ENCODE peak calls at places on chromosomes 13 and 19, in nine cellular contexts. I is neural progenitor cell, J is fibroblast of mammary gland, M is endothelial cell, E is B cell, K is breast epithelium, Q is heart left ventricle, R is Calu3, L is spleen. N is an unnamed sample.

GRCh38 chr13:87674143-87674772 is 3.1 kb downstream of the SLITRK5 start:
- DNase-seq in I (peak), J (no peak), M (peak), E (no peak), K (no peak), Q (no peak), R (no peak), L (no peak), N (no peak)

GRCh38 chr19:56837892-56838679 is 2.4 kb downstream of the PEG3 start:
- DNase-seq in I (no peak), J (peak), M (no peak), E (no peak), K (peak), Q (peak), R (no peak), L (no peak), N (no peak)

GRCh38 chr19:49567722-49568454 is 12.5 kb downstream of the NOSIP start:
- DNase-seq in I (no peak), J (peak), M (no peak), E (no peak), K (no peak), Q (no peak), R (no peak), L (no peak), N (no peak)

GRCh38 chr13:48235100-48235813 is 2.3 kb downstream of the ITM2B start:
- DNase-seq in I (peak), J (no peak), M (peak), E (no peak), K (no peak), Q (no peak), R (peak), L (no peak), N (no peak)

GRCh38 chr19:46759817-46760333 is 13.6 kb upstream of the STRN4 start:
- DNase-seq in I (no peak), J (peak), M (no peak), E (no peak), K (no peak), Q (no peak), R (no peak), L (no peak), N (no peak)

GRCh38 chr13:48531416-48532145 is 1.3 kb downstream of the RCBTB2 start:
- DNase-seq in I (peak), J (no peak), M (no peak), E (no peak), K (no peak), Q (no peak), R (no peak), L (no peak), N (no peak)

GRCh38 chr19:3293560-3293959 is 69.1 kb downstream of the CELF5 start:
- DNase-seq in I (no peak), J (no peak), M (no peak), E (no peak), K (no peak), Q (no peak), R (no peak), L (no peak), N (no peak)

GRCh38 chr13:40665061-40665753 is 1.2 kb downstream of the FOXO1 start:
- DNase-seq in I (peak), J (no peak), M (peak), E (peak), K (no peak), Q (peak), R (peak), L (peak), N (peak)

GRCh38 chr13:100588350-100589177 is at the start of gene GGACT:
- DNase-seq in I (peak), J (peak), M (peak), E (peak), K (peak), Q (peak), R (peak), L (peak), N (peak)

GRCh38 chr19:43575955-43576451 is 402 bp downstream of the PINLYP start:
- DNase-seq in I (no peak), J (no peak), M (no peak), E (no peak), K (no peak), Q (no peak), R (no peak), L (peak), N (no peak)

GRCh38 chr13:45305079-45305478 is 35.9 kb downstream of the TPT1 start:
- DNase-seq in I (no peak), J (no peak), M (no peak), E (no peak), K (no peak), Q (no peak), R (no peak), L (no peak), N (no peak)

GRCh38 chr19:29378126-29378525 is 147.7 kb upstream of the VSTM2B start:
- DNase-seq in I (no peak), J (no peak), M (no peak), E (no peak), K (no peak), Q (no peak), R (no peak), L (no peak), N (no peak)

GRCh38 chr19:48283908-48284307 is 14.0 kb downstream of the ZNF114 start:
- DNase-seq in I (no peak), J (peak), M (no peak), E (no peak), K (no peak), Q (peak), R (no peak), L (no peak), N (no peak)

GRCh38 chr13:106357198-106357597 is 178.3 kb downstream of the EFNB2 start:
- DNase-seq in I (peak), J (peak), M (no peak), E (no peak), K (no peak), Q (no peak), R (no peak), L (no peak), N (no peak)

GRCh38 chr19:16676101-16676798 is 15.3 kb downstream of the TMEM38A start:
- DNase-seq in I (no peak), J (no peak), M (no peak), E (no peak), K (no peak), Q (no peak), R (no peak), L (no peak), N (peak)

GRCh38 chr19:12647490-12648071 is 19.0 kb downstream of the MAN2B1 start:
- DNase-seq in I (peak), J (no peak), M (no peak), E (no peak), K (peak), Q (peak), R (no peak), L (peak), N (no peak)

GRCh38 chr19:21934593-21934992 is 76.2 kb downstream of the ZNF208 start:
- DNase-seq in I (no peak), J (no peak), M (no peak), E (no peak), K (no peak), Q (no peak), R (no peak), L (no peak), N (no peak)

GRCh38 chr13:110942248-110942981 is 27.5 kb upstream of the ANKRD10 start:
- DNase-seq in I (no peak), J (peak), M (no peak), E (no peak), K (no peak), Q (no peak), R (no peak), L (no peak), N (no peak)

GRCh38 chr19:56150358-56150757 is 9.3 kb downstream of the ZNF444 start:
- DNase-seq in I (no peak), J (no peak), M (no peak), E (no peak), K (no peak), Q (no peak), R (no peak), L (no peak), N (no peak)

GRCh38 chr19:30178721-30179402 is 193.3 kb upstream of the ZNF536 start:
- DNase-seq in I (no peak), J (no peak), M (no peak), E (no peak), K (no peak), Q (no peak), R (no peak), L (no peak), N (no peak)

GRCh38 chr19:38842439-38843174 is 7.2 kb downstream of the HNRNPL start:
- DNase-seq in I (no peak), J (no peak), M (no peak), E (peak), K (no peak), Q (no peak), R (no peak), L (peak), N (no peak)

GRCh38 chr13:52001120-52001731 is 10.0 kb downstream of the ATP7B start:
- DNase-seq in I (peak), J (peak), M (no peak), E (no peak), K (no peak), Q (no peak), R (no peak), L (no peak), N (no peak)

DNA sequence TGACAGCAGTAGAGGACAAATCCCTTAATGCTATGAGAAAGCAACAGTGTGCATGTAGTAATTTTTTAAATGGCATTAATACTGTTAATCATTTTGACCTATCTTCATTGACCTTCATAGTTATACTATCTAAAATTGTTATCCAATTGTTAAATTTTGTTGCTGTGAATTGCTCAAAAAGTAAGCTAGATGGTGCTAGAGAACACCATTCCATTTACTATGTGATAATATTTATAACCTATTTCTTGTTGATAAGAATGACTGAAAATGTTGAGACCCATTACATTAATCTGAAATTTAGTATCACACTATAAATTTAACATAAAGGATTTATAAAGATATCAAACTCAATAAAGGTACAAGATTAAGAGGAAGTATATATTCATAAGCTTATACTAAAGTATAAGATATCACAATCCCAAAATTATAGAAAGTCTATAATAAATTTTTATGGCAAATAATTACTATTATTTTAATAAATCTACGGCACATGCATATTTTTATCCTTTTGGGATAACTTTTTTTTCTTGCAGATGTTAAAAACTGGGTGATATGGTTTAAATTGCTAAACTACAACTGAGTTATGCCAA is 1573.3 kb downstream of the PCDH9 start:
- DNase-seq in I (no peak), J (peak), M (no peak), E (no peak), K (no peak), Q (no peak), R (no peak), L (no peak), N (no peak)
- TF ChIP-seq CTCF in I (peak), J (peak), M (peak), E (no peak), K (peak), Q (peak), R (no peak), L (no peak), N (peak)

DNA sequence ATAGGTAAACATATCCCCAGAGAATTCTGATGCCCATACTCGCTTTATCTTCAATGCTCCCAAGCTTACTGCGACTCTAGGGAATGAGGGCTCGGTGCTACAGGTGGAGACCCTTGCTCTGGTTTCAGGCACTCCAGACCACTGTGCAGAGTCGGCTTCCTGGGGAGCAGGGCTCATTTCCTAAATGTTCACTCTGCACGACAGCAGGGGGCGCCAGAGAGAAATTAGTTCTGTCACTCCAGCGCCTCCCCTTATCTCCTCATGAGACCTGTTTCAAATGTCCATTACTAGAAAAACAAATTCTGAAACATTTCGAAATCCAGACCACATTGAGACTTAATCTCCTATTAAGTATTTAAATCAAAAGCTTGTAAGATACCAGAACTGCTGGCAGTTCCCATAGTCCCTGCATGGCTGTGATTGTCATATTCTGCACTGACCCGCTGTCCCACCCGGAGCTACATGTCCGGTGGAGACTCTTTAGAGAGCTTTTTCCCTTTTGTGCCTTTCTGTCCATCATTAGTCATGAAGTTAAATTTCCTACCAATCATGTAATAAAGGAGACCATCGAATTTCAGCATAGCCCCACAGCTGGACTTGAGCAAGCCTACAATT is 22.4 kb downstream of the EPSTI1 start:
- DNase-seq in I (peak), J (peak), M (peak), E (peak), K (peak), Q (peak), R (peak), L (peak), N (peak)
- TF ChIP-seq CTCF in I (peak), J (peak), M (peak), E (peak), K (peak), Q (peak), R (peak), L (peak), N (peak)

DNA sequence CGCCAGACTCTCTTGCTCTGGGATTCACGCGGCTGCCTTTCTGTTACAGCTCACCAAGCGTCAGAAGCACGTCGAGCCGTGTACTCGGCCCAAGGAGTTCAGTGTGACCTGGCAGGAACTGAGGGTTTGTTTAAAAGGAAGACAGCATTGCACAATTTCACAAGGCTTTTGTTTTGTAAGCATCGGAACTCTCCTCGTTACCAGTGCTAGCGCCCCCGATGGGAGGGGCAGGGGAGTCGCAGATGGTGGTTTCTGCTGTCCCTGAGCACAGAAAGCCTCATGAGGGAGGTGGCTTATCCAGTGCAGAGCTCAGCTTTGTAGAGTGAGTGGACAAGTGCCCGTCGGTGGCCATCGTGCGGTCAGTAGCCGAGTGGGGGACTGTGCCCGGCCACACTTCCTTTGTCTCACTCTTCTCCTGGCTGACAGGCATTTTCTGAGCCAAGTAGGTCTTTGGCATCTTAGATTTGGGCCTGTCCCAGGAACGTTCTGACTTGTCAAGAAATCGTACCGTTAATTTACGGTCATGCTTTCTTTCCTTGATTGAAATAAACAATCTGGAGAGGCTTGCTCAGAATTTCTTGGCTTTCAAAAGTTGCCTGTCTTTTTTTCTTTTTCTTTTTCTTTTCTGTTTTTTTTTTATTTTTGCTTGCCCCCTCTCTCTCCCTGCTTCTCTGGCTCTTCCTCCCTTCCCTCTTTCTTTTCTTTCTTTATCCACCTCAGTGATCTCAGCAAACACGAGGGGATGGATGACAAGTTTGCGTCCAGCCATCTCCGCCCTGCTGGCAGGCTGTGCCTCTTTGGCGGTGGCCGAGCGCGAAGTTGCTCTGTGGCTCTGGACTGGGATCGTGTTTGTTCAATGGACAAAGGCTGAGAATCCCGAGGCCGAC is 7.7 kb downstream of the KDM4B start:
- DNase-seq in I (peak), J (peak), M (peak), E (peak), K (peak), Q (peak), R (no peak), L (peak), N (peak)
- TF ChIP-seq CTCF in I (peak), J (peak), M (peak), E (peak), K (peak), Q (peak), R (no peak), L (peak), N (peak)

DNA sequence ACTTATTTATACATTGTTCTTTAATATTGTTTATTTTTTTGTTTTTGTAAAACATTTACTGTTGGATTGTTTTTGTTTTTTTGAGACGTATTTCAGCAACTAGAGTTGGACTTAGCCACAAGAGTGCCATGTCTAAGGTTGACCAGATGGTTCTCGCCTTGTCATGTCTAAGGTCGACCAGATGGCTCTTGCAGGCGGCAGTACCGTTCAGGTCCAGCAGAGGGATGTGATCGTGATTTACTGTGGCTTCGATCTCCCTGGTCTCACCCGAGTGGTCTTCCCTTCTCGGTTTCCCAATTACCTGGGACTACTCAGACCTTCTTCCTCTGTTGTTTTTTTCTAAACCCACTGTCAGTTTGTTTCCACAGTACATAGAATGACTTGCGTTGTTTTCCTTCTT is 1438.6 kb downstream of the UQCRFS1 start:
- DNase-seq in I (no peak), J (no peak), M (no peak), E (no peak), K (no peak), Q (no peak), R (no peak), L (no peak), N (peak)
- TF ChIP-seq CTCF in I (no peak), J (peak), M (peak), E (no peak), K (no peak), Q (no peak), R (no peak), L (no peak), N (peak)

DNA sequence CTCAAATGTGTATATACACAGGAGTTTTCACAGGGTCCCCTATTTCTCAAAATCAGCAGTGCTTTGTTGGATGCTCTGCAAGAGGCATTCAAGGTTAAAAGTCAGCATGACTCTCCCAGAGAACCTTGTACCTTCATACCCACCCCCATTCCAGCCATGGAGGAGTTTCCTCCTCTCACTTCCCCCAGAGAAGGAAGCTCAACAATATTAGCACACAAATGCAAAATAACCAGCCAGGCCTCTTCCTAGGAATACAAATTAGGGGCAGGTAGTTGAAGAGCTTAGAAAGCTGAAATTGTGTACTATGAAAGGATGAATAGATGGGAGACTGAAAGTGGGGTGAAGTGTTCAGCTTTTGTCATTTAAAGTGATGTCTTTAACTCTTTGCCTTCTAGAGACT is 43.8 kb downstream of the SPRY2 start:
- DNase-seq in I (no peak), J (no peak), M (no peak), E (no peak), K (no peak), Q (no peak), R (no peak), L (no peak), N (no peak)
- TF ChIP-seq CTCF in I (no peak), J (no peak), M (no peak), E (no peak), K (no peak), Q (no peak), R (no peak), L (no peak), N (no peak)

DNA sequence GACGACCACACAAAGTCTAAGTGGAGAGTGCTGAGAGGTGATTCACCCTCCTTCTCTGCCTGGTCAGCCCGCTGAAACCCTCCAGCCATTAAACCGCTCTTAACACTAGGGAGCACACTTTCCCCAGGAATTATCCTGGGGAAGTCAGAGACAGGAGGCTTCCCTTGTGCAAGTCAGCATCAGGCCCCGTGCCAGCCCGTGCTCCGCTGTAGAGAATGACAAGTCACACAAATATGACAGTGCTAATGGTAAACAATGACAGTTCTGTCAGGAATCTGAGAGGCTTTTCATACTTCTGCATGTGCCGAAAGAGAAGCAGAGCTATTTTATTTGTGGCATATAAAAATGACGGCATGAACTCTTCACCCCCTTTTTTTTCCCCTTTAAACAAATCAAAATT is 816.9 kb upstream of the SLC10A2 start:
- DNase-seq in I (peak), J (peak), M (peak), E (no peak), K (peak), Q (peak), R (peak), L (peak), N (peak)
- TF ChIP-seq CTCF in I (peak), J (peak), M (no peak), E (no peak), K (peak), Q (no peak), R (no peak), L (peak), N (peak)

DNA sequence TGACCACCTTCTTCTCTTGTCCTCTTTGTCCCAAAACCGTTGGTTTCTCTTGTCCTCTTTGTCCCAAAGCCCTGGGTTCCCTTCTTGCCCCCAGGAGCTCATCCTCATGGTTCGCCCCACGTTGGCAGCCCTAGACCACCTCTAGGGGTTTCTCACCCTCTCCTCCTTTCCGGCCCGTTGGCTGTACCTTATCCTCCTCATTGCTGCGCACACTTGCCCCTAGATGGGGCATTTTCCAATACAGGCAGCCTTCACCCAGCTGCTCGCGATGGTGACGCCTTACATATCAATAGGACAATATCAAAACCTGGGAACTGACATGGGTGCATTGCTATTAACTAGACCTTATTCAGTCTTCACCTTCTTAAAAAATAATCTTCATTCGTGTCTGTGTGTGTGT is 86.5 kb downstream of the IPO5 start:
- DNase-seq in I (no peak), J (no peak), M (no peak), E (no peak), K (no peak), Q (no peak), R (no peak), L (no peak), N (no peak)
- TF ChIP-seq CTCF in I (peak), J (no peak), M (no peak), E (no peak), K (no peak), Q (no peak), R (no peak), L (no peak), N (no peak)

GRCh38 chr19:15025237-15025636 is 24.0 kb upstream of the CASP14 start:
- DNase-seq in I (no peak), J (no peak), M (no peak), E (no peak), K (no peak), Q (no peak), R (peak), L (no peak), N (peak)
- TF ChIP-seq CTCF in I (peak), J (no peak), M (no peak), E (no peak), K (no peak), Q (no peak), R (no peak), L (no peak), N (peak)

N was measured in Caco-2.